ENCODE peak calls at places on chromosome 2, in six cellular contexts. Q, G, U, O, A and X are unnamed samples.

GRCh38 chr2:9752441-9753275 is 90.6 kb upstream of the TAF1B start:
- DNase-seq in A (peak), Q (peak), U (no peak), G (peak), O (no peak), X (peak)

GRCh38 chr2:143551946-143552655 is 422.9 kb downstream of the ARHGAP15 start:
- DNase-seq in G (no peak), Q (no peak), A (no peak), U (no peak), O (no peak), X (no peak)

GRCh38 chr2:137254081-137254480 is 488.7 kb downstream of the THSD7B start:
- DNase-seq in U (no peak), G (peak), Q (no peak), A (no peak), O (no peak), X (no peak)

GRCh38 chr2:208265371-208265806 is 666 bp upstream of the PIKFYVE start:
- DNase-seq in G (peak), O (no peak), U (no peak), Q (peak), A (peak), X (no peak)

GRCh38 chr2:166331468-166331867 is 44.3 kb downstream of the SCN9A start:
- DNase-seq in Q (no peak), U (no peak), A (no peak), O (no peak), G (no peak), X (no peak)

GRCh38 chr2:3679616-3680393 is 21.8 kb downstream of the ALLC start:
- DNase-seq in U (no peak), Q (no peak), O (no peak), G (no peak), A (no peak), X (no peak)

GRCh38 chr2:127324635-127325034 is 30.7 kb upstream of the ERCC3 start:
- DNase-seq in O (no peak), G (peak), A (no peak), Q (no peak), U (no peak), X (peak)

GRCh38 chr2:42934568-42935258 is 142.3 kb upstream of the HAAO start:
- DNase-seq in A (no peak), Q (no peak), O (no peak), U (no peak), G (no peak), X (no peak)

GRCh38 chr2:113979172-113980128 is 89.6 kb downstream of the ACTR3 start:
- DNase-seq in G (no peak), O (no peak), Q (peak), A (peak), U (no peak), X (no peak)

GRCh38 chr2:61882850-61883249 is 5.6 kb downstream of the CCT4 start:
- DNase-seq in A (no peak), U (no peak), G (no peak), O (no peak), Q (no peak), X (no peak)

GRCh38 chr2:41836944-41837343 is 210.9 kb upstream of the PKDCC start:
- DNase-seq in U (no peak), G (peak), Q (peak), A (peak), O (no peak), X (peak)

GRCh38 chr2:219423656-219424378 is 5.6 kb downstream of the DES start:
- DNase-seq in G (no peak), U (no peak), O (no peak), A (no peak), Q (no peak), X (no peak)

GRCh38 chr2:65300134-65300771 is 72.6 kb downstream of the ACTR2 start:
- DNase-seq in A (no peak), O (peak), G (peak), Q (no peak), U (no peak), X (peak)

GRCh38 chr2:228334173-228334572 is 152.7 kb upstream of the SPHKAP start:
- DNase-seq in G (no peak), Q (no peak), A (no peak), O (no peak), U (no peak), X (no peak)

GRCh38 chr2:237260032-237260431 is 153.9 kb downstream of the COL6A3 start:
- DNase-seq in Q (no peak), U (no peak), O (no peak), G (no peak), A (no peak), X (no peak)

GRCh38 chr2:26326514-26326913 is 19.4 kb upstream of the SELENOI start:
- DNase-seq in U (no peak), A (no peak), Q (no peak), G (no peak), O (no peak), X (no peak)

GRCh38 chr2:182173944-182174622 is 188.4 kb downstream of the PPP1R1C start:
- DNase-seq in A (no peak), U (no peak), Q (no peak), O (no peak), G (no peak), X (no peak)

GRCh38 chr2:137928547-137929503 is 35.4 kb upstream of the HNMT start:
- DNase-seq in A (no peak), G (peak), O (no peak), Q (no peak), U (no peak), X (peak)

GRCh38 chr2:6301426-6301825 is 564.3 kb downstream of the CMPK2 start:
- DNase-seq in G (no peak), O (no peak), A (no peak), U (no peak), Q (no peak), X (no peak)

GRCh38 chr2:155141418-155141817 is 442.9 kb downstream of the KCNJ3 start:
- DNase-seq in O (no peak), U (no peak), Q (no peak), G (no peak), A (no peak), X (no peak)

GRCh38 chr2:192029089-192029488 is 165.6 kb downstream of the TMEFF2 start:
- DNase-seq in U (no peak), A (peak), G (no peak), O (no peak), Q (no peak), X (no peak)

GRCh38 chr2:204110250-204111183 is 174.0 kb downstream of the ICOS start:
- DNase-seq in A (peak), G (peak), Q (peak), U (no peak), O (no peak), X (peak)

GRCh38 chr2:217260441-217261080 is 400.7 kb upstream of the TNP1 start:
- DNase-seq in A (no peak), U (no peak), G (no peak), Q (no peak), O (no peak), X (no peak)

GRCh38 chr2:134818321-134818720 is 20.1 kb upstream of the ACMSD start:
- DNase-seq in A (no peak), U (no peak), Q (no peak), O (no peak), G (no peak), X (no peak)

GRCh38 chr2:176455865-176456291 is 186.6 kb downstream of the MTX2 start:
- DNase-seq in Q (no peak), U (no peak), G (peak), O (no peak), A (no peak), X (peak)

GRCh38 chr2:3807853-3808252 is 104.5 kb downstream of the DCDC2C start:
- DNase-seq in Q (no peak), O (no peak), A (no peak), G (no peak), U (no peak), X (no peak)

GRCh38 chr2:73611867-73612266 is 30.4 kb downstream of the NAT8 start:
- DNase-seq in O (no peak), G (no peak), A (no peak), Q (no peak), U (no peak), X (peak)

GRCh38 chr2:190340369-190340768 is 3.0 kb upstream of the INPP1 start:
- DNase-seq in A (no peak), Q (no peak), G (no peak), O (no peak), U (no peak), X (peak)